ENCODE peak calls at places on chromosomes 13 and 19, in six cellular contexts. R is left ventricle myocardium inferior; W is nephron progenitor cell; K is GM20000; Y is uterus; H is CD8-positive, alpha-beta T cell. I is an unnamed sample.

GRCh38 chr13:71879129-71879535 is 12.1 kb upstream of the DACH1 start:
- DNase-seq in R (no peak), K (peak), H (no peak), Y (no peak), W (peak), I (no peak)

GRCh38 chr19:48988286-48988685 is 4.8 kb downstream of the GYS1 start:
- DNase-seq in R (no peak), W (no peak), H (no peak), K (no peak), Y (no peak), I (no peak)

GRCh38 chr13:92414851-92415250 is 811.8 kb upstream of the GPC6 start:
- DNase-seq in K (no peak), H (no peak), Y (no peak), W (no peak), R (no peak), I (no peak)

GRCh38 chr13:95800455-95800854 is 123.5 kb downstream of the DNAJC3 start:
- DNase-seq in H (no peak), R (no peak), W (no peak), K (no peak), Y (no peak), I (no peak)

GRCh38 chr13:38417727-38418126 is 68.1 kb downstream of the UFM1 start:
- DNase-seq in H (no peak), K (peak), R (no peak), Y (no peak), W (no peak), I (no peak)

GRCh38 chr19:12730054-12730453 is 4.4 kb downstream of the TRIR start:
- DNase-seq in R (no peak), K (no peak), W (no peak), Y (no peak), H (no peak), I (no peak)

GRCh38 chr13:98033277-98034247 is 80.1 kb downstream of the IPO5 start:
- DNase-seq in H (no peak), Y (peak), W (peak), K (no peak), R (no peak), I (peak)

GRCh38 chr13:28313579-28313978 is 175.2 kb downstream of the PAN3 start:
- DNase-seq in H (no peak), Y (no peak), W (no peak), K (no peak), R (no peak), I (no peak)

GRCh38 chr19:50002386-50002960 is 22.7 kb downstream of the VRK3 start:
- DNase-seq in W (no peak), K (no peak), R (no peak), H (no peak), Y (no peak), I (no peak)

GRCh38 chr19:12766051-12766521 is 9.3 kb downstream of the HOOK2 start:
- DNase-seq in R (peak), W (peak), K (peak), H (peak), Y (peak), I (no peak)

GRCh38 chr13:23799945-23800344 is 89.3 kb downstream of the MIPEP start:
- DNase-seq in H (no peak), R (no peak), Y (no peak), W (no peak), K (peak), I (no peak)

GRCh38 chr13:69619651-69620050 is 488.0 kb upstream of the ATXN8OS start:
- DNase-seq in Y (no peak), H (no peak), W (no peak), K (no peak), R (no peak), I (no peak)

GRCh38 chr13:114017028-114017630 is 43.3 kb upstream of the C13orf46 start:
- DNase-seq in H (no peak), R (no peak), Y (no peak), K (no peak), W (no peak), I (no peak)

GRCh38 chr13:113763254-113763653 is 4.2 kb downstream of the TMEM255B start:
- DNase-seq in Y (no peak), K (no peak), H (no peak), W (no peak), R (no peak), I (peak)

GRCh38 chr19:54644056-54644455 is 13.8 kb downstream of the LILRB1 start:
- DNase-seq in H (no peak), Y (no peak), R (peak), K (no peak), W (no peak), I (peak)

GRCh38 chr19:50551713-50552187 is 16.5 kb downstream of the LRRC4B start:
- DNase-seq in W (peak), Y (no peak), H (no peak), K (no peak), R (no peak), I (no peak)

GRCh38 chr19:6516659-6517291 is 14.1 kb upstream of the TNFSF9 start:
- DNase-seq in W (peak), H (peak), Y (peak), K (peak), R (peak), I (peak)

DNA sequence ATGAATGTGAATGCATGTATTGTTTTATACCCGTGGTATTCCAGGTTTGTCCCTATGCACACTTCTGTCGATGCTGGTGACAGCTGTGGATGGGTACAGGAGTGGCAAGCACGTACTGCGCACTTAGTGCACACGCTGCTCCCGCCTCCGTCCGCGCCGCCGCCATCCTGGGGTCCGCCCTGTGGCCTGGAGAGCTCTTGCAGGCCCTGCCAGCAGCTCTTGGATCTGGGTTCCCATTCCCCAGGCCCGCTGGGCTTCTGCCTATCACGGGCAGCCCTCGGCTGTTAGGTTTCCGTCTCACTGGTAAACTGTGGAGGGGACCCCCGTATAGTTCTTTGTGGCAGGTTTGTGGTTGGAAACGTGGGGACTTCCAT is 4.0 kb downstream of the GNA11 start:
- DNase-seq in Y (no peak), H (no peak), R (peak), K (no peak), W (no peak), I (no peak)
- TF ChIP-seq CTCF in Y (no peak), H (no peak), R (peak), K (no peak), W (no peak), I (no peak)

DNA sequence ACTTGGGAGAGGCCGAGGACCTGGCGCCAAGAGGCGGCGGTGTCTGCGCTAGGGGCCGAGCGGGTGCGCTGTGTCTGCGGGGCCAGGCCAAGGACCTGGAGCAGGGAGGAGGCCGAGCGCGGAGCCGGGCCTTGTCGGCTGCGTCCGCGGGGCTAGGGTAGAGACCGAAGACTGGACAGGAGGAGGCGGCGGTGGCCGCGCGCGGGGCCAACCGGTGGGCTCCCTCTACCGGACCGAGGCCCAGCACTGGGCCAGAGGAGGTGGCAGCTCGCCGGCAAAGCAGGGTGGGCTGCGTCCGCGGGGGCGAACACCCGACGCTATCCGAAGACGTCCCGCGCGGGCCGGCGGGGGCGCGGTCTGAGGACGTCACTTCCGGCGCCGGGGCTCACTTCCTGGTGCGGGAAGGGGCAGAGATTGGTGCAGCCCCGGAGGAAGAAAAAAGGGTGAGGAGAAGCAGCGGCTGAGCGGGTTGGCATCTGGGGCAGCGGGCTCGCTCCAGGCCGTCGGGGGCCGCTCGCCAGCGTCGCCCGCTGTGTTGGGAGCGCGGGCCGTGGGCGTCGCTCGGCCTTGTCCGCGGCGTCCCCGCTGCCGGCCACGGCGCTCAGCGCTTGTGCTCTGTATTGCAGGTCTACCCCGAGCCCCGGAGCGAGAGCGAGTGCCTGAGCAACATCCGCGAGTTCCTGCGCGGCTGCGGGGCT is 38.3 kb downstream of the ARHGEF7 start:
- DNase-seq in K (peak), W (peak), H (peak), Y (peak), R (peak), I (peak)
- TF ChIP-seq CTCF in K (no peak), W (no peak), H (no peak), Y (peak), R (peak), I (no peak)

GRCh38 chr19:31545766-31546165 is 196.5 kb upstream of the TSHZ3 start:
- DNase-seq in R (no peak), Y (no peak), W (no peak), K (no peak), H (no peak), I (peak)

GRCh38 chr19:31553844-31554215 is 204.6 kb upstream of the TSHZ3 start:
- DNase-seq in H (no peak), R (no peak), W (no peak), K (no peak), Y (no peak), I (no peak)

GRCh38 chr19:31546561-31546960 is 197.3 kb upstream of the TSHZ3 start:
- DNase-seq in Y (no peak), K (no peak), H (no peak), W (no peak), R (no peak), I (peak)

GRCh38 chr19:31553112-31553843 is 204.0 kb upstream of the TSHZ3 start:
- DNase-seq in H (no peak), Y (no peak), W (no peak), R (no peak), K (no peak), I (no peak)

GRCh38 chr19:31548941-31549340 is 199.7 kb upstream of the TSHZ3 start:
- DNase-seq in R (peak), Y (peak), K (no peak), H (no peak), W (peak), I (peak)
- TF ChIP-seq CTCF in R (peak), Y (no peak), K (no peak), H (no peak), W (peak), I (no peak)

GRCh38 chr13:112069727-112070300 is 2.9 kb downstream of the SOX1 start:
- DNase-seq in Y (no peak), K (no peak), W (peak), R (no peak), H (no peak), I (no peak)

GRCh38 chr13:112072531-112073244 is 5.7 kb downstream of the SOX1 start:
- DNase-seq in Y (no peak), H (no peak), K (no peak), R (no peak), W (peak), I (no peak)

GRCh38 chr13:112069063-112069726 is 2.2 kb downstream of the SOX1 start:
- DNase-seq in W (peak), R (no peak), H (no peak), K (no peak), Y (no peak), I (no peak)

GRCh38 chr13:112071902-112072530 is 5.1 kb downstream of the SOX1 start:
- DNase-seq in W (peak), Y (no peak), H (no peak), K (no peak), R (no peak), I (no peak)

DNA sequence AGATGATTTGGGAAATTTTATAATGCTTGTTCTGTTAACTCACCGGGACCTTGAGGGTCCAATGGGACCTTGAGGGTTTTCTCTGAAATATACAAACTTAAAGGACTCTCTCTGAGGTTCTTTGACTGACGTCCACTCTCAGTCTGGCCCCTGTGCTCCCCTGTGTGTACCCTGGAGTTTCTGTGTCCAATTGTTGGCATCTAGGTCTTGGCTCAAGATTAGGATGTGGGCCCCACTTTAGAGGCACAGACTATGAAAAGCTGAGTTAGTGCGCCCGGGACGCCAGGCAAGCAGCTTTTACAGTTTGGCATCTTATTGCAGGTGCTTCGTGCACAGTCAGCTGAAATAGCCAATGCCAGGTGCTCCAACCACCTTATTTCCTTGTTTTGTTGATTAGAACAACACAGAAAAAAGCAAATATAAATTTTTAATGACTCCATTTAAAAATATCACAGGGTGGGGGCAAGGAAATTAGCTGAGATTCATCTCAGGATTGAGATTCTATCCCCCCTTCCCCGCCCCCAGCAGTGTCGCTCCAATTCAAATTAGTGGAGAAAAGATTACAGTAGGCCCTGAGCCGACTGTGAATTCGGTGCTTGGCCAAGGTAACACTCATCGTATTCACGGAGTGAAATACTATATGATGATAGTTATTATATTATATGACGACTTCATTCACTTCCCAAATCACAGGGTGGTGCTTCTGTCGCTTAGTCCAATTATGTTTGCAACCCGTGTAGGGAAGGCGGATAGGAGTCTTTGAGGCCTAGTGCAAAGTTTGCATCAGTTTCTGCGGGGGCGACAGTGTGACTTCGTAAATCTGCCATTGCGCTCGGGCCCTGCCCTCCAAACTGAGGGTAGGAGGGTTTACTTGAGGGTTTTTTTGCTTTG is 4.3 kb downstream of the SOX1 start:
- DNase-seq in W (peak), K (no peak), Y (no peak), R (no peak), H (no peak), I (no peak)
- TF ChIP-seq CTCF in W (no peak), K (no peak), Y (no peak), R (no peak), H (no peak), I (no peak)

GRCh38 chr19:45571457-45572220 is 13.0 kb downstream of the OPA3 start:
- DNase-seq in Y (no peak), H (no peak), R (no peak), W (no peak), K (no peak), I (no peak)
- TF ChIP-seq CTCF in Y (no peak), H (no peak), R (no peak), W (no peak), K (no peak), I (no peak)

DNA sequence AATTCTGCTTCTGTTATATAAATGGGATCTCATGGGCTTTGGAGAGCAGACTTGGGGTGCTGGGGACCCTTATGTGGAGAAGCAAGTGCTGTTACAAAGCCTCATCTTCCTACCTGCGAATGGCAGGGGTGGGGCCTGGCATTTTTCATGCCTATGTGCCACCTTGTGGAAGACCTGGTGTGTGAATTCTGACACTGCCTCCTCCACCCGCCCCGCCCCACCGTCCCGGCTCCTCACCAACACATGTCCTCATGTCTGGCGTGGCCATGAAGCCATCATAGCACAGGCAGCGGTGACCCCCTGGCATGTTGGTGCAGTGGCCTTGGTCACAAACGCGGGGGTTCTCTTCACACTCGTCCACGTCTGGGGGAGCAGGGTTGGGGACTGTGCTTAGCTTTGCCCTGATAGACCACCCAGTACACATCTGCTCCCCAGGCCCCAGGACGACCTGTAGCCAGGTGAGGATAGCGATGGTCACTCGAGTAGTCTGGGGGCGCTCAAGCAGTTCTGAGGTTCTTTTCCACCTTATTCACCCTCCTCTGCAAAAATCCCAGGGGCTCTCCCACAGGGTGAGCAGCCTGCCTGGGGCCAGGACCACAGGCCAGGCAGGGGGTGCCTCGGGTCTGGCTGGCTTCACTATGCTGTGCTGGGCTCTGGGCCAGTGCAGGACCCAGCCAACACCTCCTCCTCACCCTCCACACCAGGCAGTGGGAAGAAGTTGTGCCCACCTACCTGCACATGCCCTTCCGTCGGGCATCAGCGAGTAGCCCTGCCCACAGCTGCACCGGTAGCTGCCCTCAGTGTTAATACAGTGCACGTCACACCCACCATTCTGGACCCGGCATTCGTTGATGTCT is 32.7 kb downstream of the FBN3 start:
- DNase-seq in Y (no peak), H (no peak), R (no peak), W (no peak), K (no peak), I (no peak)
- TF ChIP-seq CTCF in Y (no peak), H (no peak), R (no peak), W (no peak), K (no peak), I (no peak)